ENCODE peak calls at places on chromosome 17, in ten cellular contexts. U is astrocyte of the spinal cord, B is lower leg skin, P is NB4, F is lung, N is left ventricle myocardium inferior, T is tibial artery, J is H9, R is IMR-90, Z is esophagus muscularis mucosa. H is an unnamed sample.

GRCh38 chr17:68972119-68972704 is 17.0 kb upstream of the ABCA8 start:
- DNase-seq in Z (no peak), U (peak), P (no peak), R (peak), N (no peak), F (no peak), B (no peak), J (no peak), T (no peak), H (no peak)

GRCh38 chr17:57099165-57099564 is 14.1 kb downstream of the AKAP1 start:
- DNase-seq in J (no peak), N (no peak), U (no peak), Z (no peak), F (no peak), P (no peak), R (no peak), T (no peak), B (no peak), H (no peak)

GRCh38 chr17:33284022-33284421 is 9.1 kb downstream of the ASIC2 start:
- DNase-seq in J (no peak), N (no peak), F (no peak), P (no peak), B (peak), U (peak), R (peak), Z (no peak), T (no peak), H (no peak)

GRCh38 chr17:58279016-58279671 is 1.6 kb downstream of the MPO start:
- DNase-seq in F (peak), J (no peak), Z (peak), U (peak), T (no peak), N (peak), B (no peak), R (peak), P (peak), H (no peak)

GRCh38 chr17:64095144-64095882 is 34.6 kb downstream of the ERN1 start:
- DNase-seq in F (peak), Z (no peak), P (no peak), N (no peak), T (no peak), U (no peak), J (peak), B (no peak), R (no peak), H (no peak)

GRCh38 chr17:32569171-32570080 is 82.6 kb downstream of the CDK5R1 start:
- DNase-seq in B (no peak), U (no peak), R (no peak), T (no peak), P (no peak), Z (no peak), J (no peak), F (no peak), N (no peak), H (no peak)

GRCh38 chr17:7897773-7898172 is 9.2 kb downstream of the CHD3 start:
- DNase-seq in B (no peak), J (peak), N (no peak), R (peak), U (peak), P (peak), F (no peak), T (no peak), Z (no peak), H (no peak)

GRCh38 chr17:82835122-82835521 is 4.7 kb downstream of the ZNF750 start:
- DNase-seq in B (no peak), Z (no peak), T (no peak), J (no peak), U (no peak), N (no peak), F (no peak), R (no peak), P (peak), H (no peak)

GRCh38 chr17:55266051-55266957 is 1.5 kb downstream of the HLF start:
- DNase-seq in T (no peak), B (no peak), J (peak), U (no peak), R (no peak), F (no peak), P (no peak), N (no peak), Z (no peak), H (no peak)

GRCh38 chr17:34437188-34437587 is 74.2 kb upstream of the CCL1 start:
- DNase-seq in J (no peak), F (no peak), Z (no peak), N (no peak), P (no peak), U (no peak), B (no peak), T (no peak), R (no peak), H (no peak)

GRCh38 chr17:15463363-15463762 is 4.1 kb downstream of the CDRT4 start:
- DNase-seq in P (no peak), F (peak), J (peak), Z (no peak), B (no peak), N (peak), R (peak), T (peak), U (peak), H (no peak)

GRCh38 chr17:4304417-4305027 is 40.7 kb upstream of the ANKFY1 start:
- DNase-seq in N (no peak), J (no peak), T (no peak), R (peak), Z (no peak), F (peak), P (peak), B (no peak), U (peak), H (no peak)

GRCh38 chr17:56571456-56571855 is 22.0 kb upstream of the NOG start:
- DNase-seq in Z (no peak), B (no peak), J (no peak), T (no peak), R (no peak), F (no peak), U (no peak), P (no peak), N (no peak), H (no peak)

GRCh38 chr17:19388791-19389190 is 1.8 kb upstream of the MFAP4 start:
- DNase-seq in Z (no peak), B (no peak), N (no peak), F (no peak), J (no peak), P (no peak), R (peak), T (peak), U (no peak), H (no peak)

GRCh38 chr17:16922386-16923096 is 49.4 kb downstream of the TNFRSF13B start:
- DNase-seq in N (no peak), T (no peak), Z (no peak), F (no peak), B (no peak), P (peak), J (no peak), U (no peak), R (peak), H (no peak)

GRCh38 chr17:65131946-65132345 is 5.2 kb upstream of the RGS9 start:
- DNase-seq in U (peak), F (no peak), Z (no peak), R (peak), T (no peak), P (no peak), J (no peak), B (no peak), N (no peak), H (no peak)

GRCh38 chr17:69857412-69857835 is 217.6 kb upstream of the KCNJ16 start:
- DNase-seq in J (no peak), U (peak), Z (no peak), T (no peak), N (no peak), P (peak), B (no peak), F (no peak), R (peak), H (no peak)

GRCh38 chr17:9985622-9986021 is 80.6 kb upstream of the RCVRN start:
- DNase-seq in Z (no peak), J (no peak), U (no peak), F (no peak), T (no peak), R (no peak), B (no peak), P (no peak), N (no peak), H (no peak)

GRCh38 chr17:9981344-9981915 is 76.4 kb upstream of the RCVRN start:
- DNase-seq in Z (no peak), T (no peak), N (no peak), B (no peak), P (no peak), F (no peak), R (no peak), U (no peak), J (no peak), H (no peak)

GRCh38 chr17:9984768-9985167 is 79.7 kb upstream of the RCVRN start:
- DNase-seq in U (no peak), J (no peak), Z (no peak), N (no peak), T (no peak), P (no peak), R (no peak), F (no peak), B (no peak), H (no peak)

GRCh38 chr17:9979463-9979995 is 74.5 kb upstream of the RCVRN start:
- DNase-seq in N (no peak), R (peak), U (no peak), J (no peak), B (no peak), F (no peak), T (no peak), P (peak), Z (no peak), H (no peak)

GRCh38 chr17:9982159-9982558 is 77.1 kb upstream of the RCVRN start:
- DNase-seq in U (no peak), F (no peak), B (no peak), T (no peak), N (no peak), J (peak), R (no peak), Z (no peak), P (peak), H (no peak)
- TF ChIP-seq CTCF in U (no peak), F (no peak), B (no peak), T (no peak), N (peak), J (peak), R (peak), Z (no peak), P (peak), H (no peak)

DNA sequence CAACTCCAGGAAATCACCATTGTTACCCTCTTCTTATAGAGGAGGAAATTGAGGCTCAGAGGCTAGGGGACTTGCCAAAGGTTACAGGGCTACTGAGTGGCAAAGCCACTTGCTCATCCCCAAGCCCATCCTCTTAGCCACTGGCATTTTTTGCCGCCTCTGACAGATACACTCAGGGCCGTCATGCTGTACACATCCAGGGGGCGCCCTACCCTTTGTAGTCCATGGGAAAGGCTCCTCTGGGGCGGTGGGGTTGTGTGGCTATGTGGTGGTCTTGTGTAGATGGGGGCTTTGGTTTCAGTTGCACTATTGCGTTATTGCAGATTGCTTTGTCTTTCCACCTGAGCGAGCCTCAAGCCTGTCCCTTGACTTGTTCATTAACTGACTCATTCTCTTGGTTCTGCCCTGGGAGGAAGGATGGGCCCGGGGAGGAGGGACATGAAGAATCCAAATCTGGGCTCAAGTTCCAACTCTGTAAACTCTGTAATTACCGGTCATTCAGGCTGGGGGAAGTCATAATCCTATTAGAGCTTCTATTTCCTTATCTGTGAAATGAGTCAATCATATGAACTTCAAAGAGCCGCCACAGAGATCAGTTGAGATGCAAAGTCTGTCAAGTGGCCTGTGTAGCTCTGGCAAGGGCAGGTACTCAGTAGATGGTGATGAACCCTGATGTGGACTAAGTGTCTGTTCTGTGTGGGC is 2.8 kb downstream of the NOS2 start:
- DNase-seq in F (no peak), T (no peak), R (no peak), U (no peak), B (no peak), N (no peak), J (no peak), P (no peak), Z (no peak), H (no peak)
- TF ChIP-seq CTCF in F (no peak), T (no peak), R (no peak), U (no peak), B (no peak), N (no peak), J (peak), P (peak), Z (no peak), H (no peak)

DNA sequence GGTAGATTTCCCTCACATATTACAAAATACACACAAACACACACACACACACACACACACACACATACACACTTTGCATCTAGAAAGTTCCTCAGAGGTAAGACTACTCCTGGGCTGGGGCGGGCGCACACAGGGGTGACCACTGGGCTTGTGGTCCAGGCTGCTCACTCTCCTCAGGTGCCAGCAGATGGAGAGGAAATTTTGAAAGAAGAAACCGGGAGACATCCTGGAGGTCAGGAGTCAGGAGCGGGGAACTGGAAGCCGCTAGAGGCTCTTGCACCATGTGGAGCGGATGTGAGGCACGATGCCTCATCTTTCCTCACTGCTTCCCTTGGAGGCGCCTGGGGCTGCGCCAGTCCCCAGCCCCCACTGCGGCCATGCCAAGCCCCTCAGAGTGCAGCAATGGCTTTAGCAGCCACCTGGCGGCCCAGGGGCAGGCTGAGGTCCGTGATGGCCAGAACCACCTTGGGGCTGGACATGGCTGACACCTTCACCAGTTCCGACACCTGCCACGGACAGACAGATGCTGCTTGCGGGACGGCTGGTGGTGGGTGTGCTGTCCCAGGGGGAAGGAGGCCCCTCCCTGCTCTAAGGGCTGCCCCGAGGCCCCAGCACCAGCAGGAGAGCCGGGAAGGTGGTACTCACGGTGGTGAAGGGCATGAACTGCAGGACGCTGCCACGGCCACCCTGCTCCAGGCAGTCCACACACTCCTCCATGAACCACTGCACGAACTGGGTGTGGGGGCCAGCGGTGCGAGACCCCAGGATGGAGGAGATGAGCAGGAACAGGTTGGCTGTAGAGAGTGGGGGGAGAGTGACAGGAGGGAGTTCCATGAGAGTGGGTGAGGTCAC is 4.1 kb downstream of the CSF3 start:
- DNase-seq in T (no peak), U (peak), N (no peak), F (no peak), Z (no peak), R (peak), J (no peak), P (no peak), B (no peak), H (no peak)
- TF ChIP-seq CTCF in T (no peak), U (no peak), N (no peak), F (no peak), Z (no peak), R (no peak), J (peak), P (no peak), B (no peak), H (no peak)

DNA sequence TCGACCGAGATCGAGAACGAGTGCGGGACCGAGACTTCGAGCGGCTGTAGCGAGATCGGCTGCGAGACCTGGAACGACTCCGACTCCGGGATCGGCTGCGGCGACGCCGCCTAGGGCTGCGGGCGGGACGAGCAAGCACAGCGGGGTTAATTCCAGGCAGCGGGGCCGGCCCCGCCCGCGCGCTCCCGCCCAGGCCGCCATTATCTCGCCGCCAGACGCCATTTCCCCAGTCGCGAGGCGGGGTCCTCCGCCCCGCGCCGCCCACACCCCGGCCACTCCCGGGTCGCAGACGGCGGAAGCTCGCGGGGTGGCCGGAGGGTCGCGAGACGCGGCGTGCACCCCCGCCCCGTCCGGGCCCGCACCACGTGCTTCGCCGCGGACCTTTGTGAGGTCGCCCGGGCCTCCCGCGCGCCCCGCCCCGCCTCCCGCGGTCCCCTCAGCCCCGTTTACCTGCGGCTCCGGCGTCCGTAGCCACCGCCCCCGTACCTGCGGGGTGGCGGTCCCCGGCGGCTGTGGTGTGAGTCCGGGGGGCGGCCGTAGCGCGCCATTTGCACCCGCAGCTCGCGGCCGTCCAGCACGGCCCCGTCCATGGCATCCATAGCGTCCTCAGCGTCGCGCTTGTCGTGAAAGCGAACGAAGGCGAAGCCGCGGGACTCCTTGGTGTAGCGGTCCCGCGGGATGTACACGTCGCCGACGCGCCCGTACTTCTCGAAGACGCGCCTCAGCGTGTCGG is 616 bp downstream of the SRSF2 start:
- DNase-seq in Z (peak), R (peak), P (peak), J (peak), F (peak), T (peak), U (peak), N (peak), B (peak), H (peak)
- TF ChIP-seq CTCF in Z (no peak), R (peak), P (no peak), J (peak), F (peak), T (no peak), U (no peak), N (peak), B (no peak), H (no peak)

GRCh38 chr17:47427985-47428384 is 102.9 kb upstream of the NPEPPS start:
- DNase-seq in P (no peak), J (no peak), R (no peak), N (no peak), B (no peak), F (no peak), T (no peak), Z (no peak), U (no peak), H (no peak)
- TF ChIP-seq CTCF in P (no peak), J (no peak), R (no peak), N (no peak), B (no peak), F (no peak), T (no peak), Z (no peak), U (no peak), H (no peak)

DNA sequence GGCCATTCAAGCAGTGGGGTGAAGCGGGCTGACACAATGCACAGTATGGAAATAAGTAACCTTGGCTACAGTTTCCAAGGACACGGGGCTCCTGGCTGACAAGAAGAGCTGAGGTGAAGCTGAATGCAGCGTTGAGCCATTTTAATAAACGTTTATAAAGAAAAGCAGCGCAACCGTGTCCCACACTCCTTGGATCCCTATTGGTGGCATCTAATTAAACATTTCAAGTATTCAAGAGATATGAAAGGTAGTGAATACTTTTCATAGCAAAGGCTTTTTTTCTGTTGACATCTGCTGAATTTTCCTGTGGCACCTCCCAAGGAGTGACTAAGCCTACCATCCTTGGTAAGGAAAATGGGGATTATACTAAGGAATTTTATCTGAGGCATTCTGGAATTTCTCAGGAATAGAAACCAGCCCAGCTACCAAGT is 26.5 kb downstream of the DUSP14 start:
- DNase-seq in R (peak), P (no peak), B (no peak), J (no peak), N (no peak), Z (no peak), F (no peak), U (peak), T (no peak), H (no peak)
- TF ChIP-seq CTCF in R (no peak), P (no peak), B (no peak), J (no peak), N (no peak), Z (no peak), F (no peak), U (no peak), T (no peak), H (no peak)

GRCh38 chr17:6648181-6648580 is 3.2 kb downstream of the MED31 start:
- DNase-seq in U (no peak), T (no peak), R (no peak), P (peak), N (no peak), B (no peak), J (no peak), Z (no peak), F (no peak), H (no peak)
- TF ChIP-seq CTCF in U (peak), T (no peak), R (peak), P (peak), N (no peak), B (no peak), J (peak), Z (no peak), F (no peak), H (no peak)

GRCh38 chr17:81703747-81704654 is 834 bp downstream of the MRPL12 start:
- DNase-seq in R (no peak), J (no peak), U (no peak), P (peak), T (no peak), Z (no peak), N (no peak), F (no peak), B (no peak), H (no peak)

GRCh38 chr17:81697261-81698044 is 5.7 kb upstream of the MRPL12 start:
- DNase-seq in N (no peak), B (no peak), Z (no peak), P (no peak), T (no peak), U (no peak), R (no peak), F (no peak), J (no peak), H (no peak)

GRCh38 chr17:81700353-81701287 is 2.5 kb upstream of the MRPL12 start:
- DNase-seq in N (no peak), U (no peak), R (no peak), F (no peak), T (no peak), B (no peak), P (no peak), J (no peak), Z (no peak), H (no peak)

GRCh38 chr17:81702934-81703746 is at the start of gene MRPL12:
- DNase-seq in J (peak), F (peak), P (peak), R (peak), Z (peak), U (peak), T (peak), N (peak), B (peak), H (peak)

GRCh38 chr17:81701288-81702071 is 1.7 kb upstream of the MRPL12 start:
- DNase-seq in Z (no peak), B (no peak), U (no peak), N (no peak), R (no peak), P (peak), F (no peak), J (no peak), T (no peak), H (peak)
- TF ChIP-seq CTCF in Z (no peak), B (no peak), U (no peak), N (no peak), R (peak), P (peak), F (no peak), J (no peak), T (no peak), H (no peak)

GRCh38 chr17:40035162-40035559 is 19.0 kb downstream of the MED24 start:
- DNase-seq in J (peak), T (no peak), P (peak), R (peak), N (no peak), U (peak), Z (no peak), F (no peak), B (no peak), H (no peak)
- TF ChIP-seq CTCF in J (peak), T (peak), P (peak), R (peak), N (peak), U (peak), Z (peak), F (no peak), B (no peak), H (peak)

GRCh38 chr17:66533572-66533971 is 231.2 kb downstream of the PRKCA start:
- DNase-seq in N (no peak), U (peak), J (peak), T (no peak), B (no peak), P (peak), Z (no peak), R (peak), F (no peak), H (peak)
- TF ChIP-seq CTCF in N (no peak), U (peak), J (no peak), T (no peak), B (no peak), P (no peak), Z (peak), R (peak), F (no peak), H (no peak)

H was measured in mesothelial cell of epicardium.